ENCODE peak calls at places on chromosomes 11 and 22, in nine cellular contexts. Z is WTC11; Q is NCI-H82; H is GDM1; F is stimulated activated CD4-positive, alpha-beta T cell treated with anti-CD3 and anti-CD28 coated beads, TNF-alpha, amount 100 ng/mL, for 48 hours; G is T-helper 1 cell; B is stimulated activated CD8-positive, alpha-beta memory T cell treated with anti-CD3 and anti-CD28 coated beads, Interleukin-7, amount 100 ng/mL, for 24 hours; X is CD4-positive, CD25-positive, alpha-beta regulatory T cell; I is NCI-H1436. R is an unnamed sample.

GRCh38 chr22:29524440-29525191 is 28.9 kb downstream of the THOC5 start:
- DNase-seq in Z (peak; percentile 61), Q (peak; percentile 58), H (no peak), F (peak; percentile 2), G (no peak), B (no peak), X (peak; percentile 37), I (peak; percentile 0), R (no peak)

GRCh38 chr11:47617417-47617809 is 23.2 kb upstream of the C1QTNF4 start:
- DNase-seq in Z (no peak), Q (no peak), H (no peak), F (no peak), G (no peak), B (no peak), X (no peak), I (no peak), R (no peak)

GRCh38 chr11:70500076-70500847 is 101.9 kb downstream of the CTTN start:
- DNase-seq in Z (no peak), Q (no peak), H (no peak), F (no peak), G (no peak), B (no peak), X (no peak), I (no peak), R (no peak)

GRCh38 chr11:797300-798092 is 585 bp downstream of the SLC25A22 start:
- DNase-seq in Z (peak; percentile 72), Q (peak; percentile 94), H (peak; percentile 43), F (peak; percentile 73), G (peak; percentile 66), B (peak; percentile 68), X (peak; percentile 84), I (peak; percentile 75), R (peak; percentile 70)

GRCh38 chr11:85299247-85299646 is 327.9 kb downstream of the DLG2 start:
- DNase-seq in Z (no peak), Q (no peak), H (peak; percentile 10), F (no peak), G (no peak), B (no peak), X (no peak), I (no peak), R (no peak)

GRCh38 chr11:64954201-64954600 is 17.7 kb downstream of the MAJIN start:
- DNase-seq in Z (no peak), Q (no peak), H (no peak), F (no peak), G (no peak), B (no peak), X (no peak), I (no peak), R (no peak)

GRCh38 chr11:36101466-36101865 is 157.6 kb downstream of the LDLRAD3 start:
- DNase-seq in Z (no peak), Q (no peak), H (no peak), F (no peak), G (no peak), B (no peak), X (no peak), I (no peak), R (no peak)

GRCh38 chr22:48644108-48644507 is 1183.6 kb downstream of the BRD1 start:
- DNase-seq in Z (no peak), Q (no peak), H (no peak), F (no peak), G (no peak), B (no peak), X (no peak), I (no peak), R (no peak)

GRCh38 chr11:134134167-134134566 is 65.3 kb downstream of the JAM3 start:
- DNase-seq in Z (no peak), Q (no peak), H (no peak), F (no peak), G (no peak), B (no peak), X (no peak), I (no peak), R (no peak)

GRCh38 chr22:47776329-47776728 is 1013.9 kb downstream of the TBC1D22A start:
- DNase-seq in Z (peak; percentile 58), Q (no peak), H (no peak), F (no peak), G (no peak), B (no peak), X (no peak), I (no peak), R (no peak)

GRCh38 chr11:22703040-22703439 is 36.6 kb downstream of the GAS2 start:
- DNase-seq in Z (no peak), Q (no peak), H (no peak), F (no peak), G (no peak), B (no peak), X (peak; percentile 6), I (peak; percentile 0), R (no peak)

R was measured in activated T-helper 2 cell treated with anti-CD3 and anti-CD28 coated beads, Interferon-gamma antibody, Interleukin-2, Interleukin-4, amounts not matched to agents 10 μg/mL and 5 μg/mL and 100 μg/mL, durations not matched to agents 14 hours and 24 hours and 36 hours.